ENCODE peak calls at places on chromosome 9, in eight cellular contexts. C, N, I, R, Y, Q, H and W are unnamed samples.

GRCh38 chr9:77649109-77649812 is 1.1 kb upstream of the GNA14 start:
- DNase-seq in H (no peak), N (no peak), I (no peak), Q (peak), C (no peak), R (peak), Y (no peak), W (no peak)

GRCh38 chr9:18437315-18438200 is 36.4 kb upstream of the ADAMTSL1 start:
- DNase-seq in N (peak), C (peak), I (no peak), Q (no peak), Y (no peak), R (peak), H (peak), W (no peak)

GRCh38 chr9:99222416-99223280 is 566 bp downstream of the SEC61B start:
- DNase-seq in C (no peak), Y (no peak), H (no peak), N (no peak), Q (no peak), R (no peak), I (no peak), W (no peak)

GRCh38 chr9:137556069-137556838 is 4.6 kb downstream of the MRPL41 start:
- DNase-seq in I (no peak), Y (no peak), N (no peak), C (peak), R (no peak), Q (no peak), H (no peak), W (peak)

GRCh38 chr9:136690841-136691261 is 3.6 kb upstream of the AGPAT2 start:
- DNase-seq in H (no peak), R (no peak), Y (no peak), N (peak), Q (no peak), I (no peak), C (peak), W (peak)

GRCh38 chr9:137200311-137201204 is at the start of gene TPRN:
- DNase-seq in I (peak), C (peak), Y (peak), N (peak), H (peak), Q (peak), R (peak), W (peak)

GRCh38 chr9:114080773-114081440 is 2.8 kb upstream of the AMBP start:
- DNase-seq in N (peak), Y (no peak), C (peak), I (no peak), H (no peak), R (peak), Q (no peak), W (peak)

GRCh38 chr9:28166179-28166578 is 592.9 kb upstream of the C9orf72 start:
- DNase-seq in Q (no peak), C (no peak), R (no peak), H (no peak), Y (no peak), I (no peak), N (no peak), W (no peak)

GRCh38 chr9:106980551-106981101 is 117.7 kb downstream of the ZNF462 start:
- DNase-seq in N (no peak), Y (no peak), H (no peak), I (peak), R (no peak), Q (no peak), C (no peak), W (no peak)

DNA sequence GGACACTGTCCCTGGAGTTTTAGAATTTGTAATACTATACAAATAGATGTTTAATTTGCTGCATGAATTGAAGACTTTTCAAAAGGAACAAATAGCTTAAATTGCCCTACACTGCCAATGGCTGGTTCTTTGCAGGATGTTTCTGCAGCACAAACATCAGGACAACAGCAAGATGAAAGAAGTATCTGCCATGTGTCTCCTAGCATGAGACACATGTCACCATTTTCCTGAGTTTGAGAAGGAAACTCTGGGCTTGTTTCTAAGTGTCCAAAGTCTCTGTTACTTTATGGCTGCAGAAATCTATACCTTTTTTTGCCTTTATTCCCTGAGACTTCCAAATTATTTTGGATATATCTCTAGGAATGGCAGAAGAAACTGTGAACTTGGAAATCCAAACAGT is 623 bp upstream of the OR13F1 start:
- DNase-seq in I (no peak), R (no peak), Q (no peak), H (no peak), N (no peak), C (no peak), Y (no peak), W (no peak)
- TF ChIP-seq POLR2A in I (no peak), R (no peak), Q (no peak), H (no peak), N (no peak), C (no peak), Y (no peak), W (no peak)

GRCh38 chr9:93064392-93065124 is 6.1 kb downstream of the SUSD3 start:
- DNase-seq in C (peak), Q (no peak), Y (peak), R (no peak), I (peak), H (peak), N (no peak), W (peak)
- TF ChIP-seq POLR2AphosphoS5 in C (peak), Q (no peak), Y (no peak), R (no peak), I (peak), H (peak), N (no peak), W (no peak)

GRCh38 chr9:127567119-127567897 is 44.8 kb upstream of the STXBP1 start:
- DNase-seq in I (no peak), N (peak), R (no peak), Q (no peak), Y (peak), C (peak), H (no peak), W (peak)
- TF ChIP-seq POLR2A in I (no peak), N (no peak), R (no peak), Q (no peak), Y (no peak), C (no peak), H (no peak), W (peak)

GRCh38 chr9:72315089-72315509 is 49.9 kb downstream of the ZFAND5 start:
- DNase-seq in N (peak), H (no peak), R (no peak), Q (no peak), C (peak), Y (peak), I (no peak), W (peak)
- TF ChIP-seq POLR2AphosphoS5 in N (peak), H (no peak), R (no peak), Q (no peak), C (peak), Y (peak), I (no peak), W (peak)

GRCh38 chr9:127698985-127699670 is 7.7 kb upstream of the CFAP157 start:
- DNase-seq in H (peak), N (peak), Q (peak), Y (peak), R (no peak), C (peak), I (peak), W (peak)
- TF ChIP-seq POLR2A in H (no peak), N (peak), Q (peak), Y (peak), R (no peak), C (no peak), I (peak), W (peak)